ENCODE peak calls at places on chromosomes 1 and 21, in eight cellular contexts. K, Z, C, V, R, B, S and H are unnamed samples.

GRCh38 chr1:212470059-212470458 is 37.3 kb downstream of the NENF start:
- DNase-seq in C (no peak), V (peak), K (peak), Z (peak), R (peak), B (peak), S (no peak), H (no peak)

GRCh38 chr1:44701141-44701573 is 26.6 kb downstream of the ARMH1 start:
- DNase-seq in K (no peak), V (no peak), S (no peak), B (no peak), R (no peak), Z (no peak), C (no peak), H (no peak)

GRCh38 chr1:20733361-20733975 is 965 bp upstream of the SH2D5 start:
- DNase-seq in R (no peak), S (no peak), V (no peak), B (no peak), Z (no peak), C (no peak), K (no peak), H (no peak)

GRCh38 chr1:189103956-189104355 is 1373.7 kb downstream of the BRINP3 start:
- DNase-seq in V (no peak), B (peak), R (no peak), C (no peak), S (no peak), K (no peak), Z (peak), H (no peak)

GRCh38 chr1:215863796-215864195 is 296.7 kb downstream of the KCTD3 start:
- DNase-seq in R (no peak), B (no peak), Z (no peak), K (no peak), C (peak), V (no peak), S (no peak), H (no peak)

GRCh38 chr1:223732993-223733798 is 20.9 kb downstream of the CAPN2 start:
- DNase-seq in S (no peak), K (no peak), V (peak), R (no peak), B (no peak), C (no peak), Z (peak), H (no peak)

GRCh38 chr1:3244539-3245315 is 175.7 kb downstream of the PRDM16 start:
- DNase-seq in Z (no peak), R (no peak), S (no peak), V (no peak), K (no peak), C (no peak), B (no peak), H (no peak)

GRCh38 chr21:30936207-30936606 is 54.8 kb upstream of the KRTAP11-1 start:
- DNase-seq in S (no peak), C (no peak), V (no peak), B (no peak), K (no peak), R (no peak), Z (no peak), H (no peak)

GRCh38 chr1:206445116-206445515 is 25.2 kb upstream of the IKBKE start:
- DNase-seq in C (no peak), R (peak), V (no peak), B (no peak), K (no peak), S (no peak), Z (peak), H (no peak)

GRCh38 chr1:61552630-61553029 is 172.3 kb downstream of the TM2D1 start:
- DNase-seq in V (no peak), R (no peak), S (no peak), B (no peak), Z (no peak), K (no peak), C (no peak), H (no peak)

GRCh38 chr1:88655685-88656299 is 28.3 kb upstream of the PKN2 start:
- DNase-seq in C (peak), V (no peak), K (no peak), S (no peak), B (no peak), R (no peak), Z (peak), H (peak)

GRCh38 chr1:245770191-245770590 is 615.4 kb downstream of the KIF26B start:
- DNase-seq in V (no peak), K (no peak), R (no peak), Z (peak), S (no peak), C (no peak), B (no peak), H (no peak)

GRCh38 chr1:2614145-2614544 is 18.7 kb downstream of the MMEL1 start:
- DNase-seq in R (no peak), V (no peak), B (no peak), K (no peak), C (no peak), Z (no peak), S (no peak), H (no peak)

GRCh38 chr1:2107586-2108212 is 57.5 kb downstream of the PRKCZ start:
- DNase-seq in Z (no peak), V (no peak), S (no peak), B (no peak), C (no peak), K (no peak), R (no peak), H (no peak)

GRCh38 chr21:26116456-26117011 is 54.0 kb downstream of the APP start:
- DNase-seq in C (no peak), K (no peak), S (no peak), Z (peak), V (no peak), B (peak), R (peak), H (no peak)

GRCh38 chr1:220680085-220680687 is 10.0 kb upstream of the C1orf115 start:
- DNase-seq in B (peak), V (no peak), S (no peak), C (peak), R (peak), Z (peak), K (no peak), H (peak)

GRCh38 chr1:246753670-246754535 is 29.7 kb downstream of the SCCPDH start:
- DNase-seq in C (peak), S (peak), Z (peak), V (peak), K (no peak), B (peak), R (peak), H (peak)

GRCh38 chr1:2320760-2321159 is 70.6 kb downstream of the MORN1 start:
- DNase-seq in S (no peak), C (no peak), R (no peak), K (no peak), B (peak), Z (no peak), V (peak), H (no peak)

GRCh38 chr21:25881524-25882376 is 147.0 kb downstream of the GABPA start:
- DNase-seq in S (peak), V (peak), K (peak), C (peak), Z (peak), B (peak), R (peak), H (peak)

GRCh38 chr1:153355445-153356071 is 2.1 kb upstream of the S100A9 start:
- DNase-seq in R (peak), S (peak), K (peak), V (peak), B (peak), C (peak), Z (peak), H (peak)

GRCh38 chr1:181021811-181022434 is 747 bp downstream of the STX6 start:
- DNase-seq in S (peak), Z (peak), K (peak), B (peak), R (no peak), V (peak), C (peak), H (peak)

GRCh38 chr21:45474323-45474950 is 67.8 kb downstream of the SLC19A1 start:
- DNase-seq in V (no peak), S (no peak), B (no peak), K (no peak), R (no peak), Z (no peak), C (no peak), H (no peak)

GRCh38 chr1:182845379-182845778 is 6.2 kb downstream of the DHX9 start:
- DNase-seq in V (no peak), B (no peak), Z (no peak), S (no peak), C (no peak), R (no peak), K (no peak), H (no peak)

GRCh38 chr1:9413877-9414213 is 121.2 kb downstream of the SPSB1 start:
- DNase-seq in Z (peak), R (no peak), C (no peak), K (peak), B (no peak), V (no peak), S (no peak), H (no peak)

GRCh38 chr1:186442651-186443114 is 18.2 kb downstream of the PDC start:
- DNase-seq in R (no peak), B (peak), V (peak), S (no peak), Z (peak), C (peak), K (no peak), H (no peak)

GRCh38 chr1:94709891-94710581 is 110.1 kb upstream of the SLC44A3 start:
- DNase-seq in S (no peak), V (no peak), K (no peak), Z (peak), B (peak), C (no peak), R (no peak), H (no peak)

GRCh38 chr1:24641646-24642151 is 1.4 kb upstream of the SRRM1 start:
- DNase-seq in V (no peak), K (peak), R (no peak), Z (peak), C (peak), B (peak), S (peak), H (peak)

GRCh38 chr1:40344597-40344996 is 27.5 kb upstream of the COL9A2 start:
- DNase-seq in B (peak), C (peak), S (no peak), K (peak), R (peak), V (peak), Z (peak), H (peak)

GRCh38 chr1:8560611-8561544 is 243.0 kb downstream of the SLC45A1 start:
- DNase-seq in S (peak), V (peak), B (peak), Z (peak), K (no peak), C (peak), R (no peak), H (peak)

GRCh38 chr1:247386695-247387094 is 29.3 kb upstream of the NLRP3 start:
- DNase-seq in V (peak), C (peak), K (no peak), B (peak), Z (peak), R (no peak), S (no peak), H (no peak)

GRCh38 chr1:47809301-47810084 is 187.7 kb downstream of the TRABD2B start:
- DNase-seq in S (no peak), C (no peak), R (no peak), B (no peak), K (no peak), V (peak), Z (no peak), H (no peak)

GRCh38 chr1:173420330-173420806 is 56.8 kb upstream of the PRDX6 start:
- DNase-seq in R (peak), K (peak), V (peak), S (peak), C (peak), Z (peak), B (peak), H (no peak)

DNA sequence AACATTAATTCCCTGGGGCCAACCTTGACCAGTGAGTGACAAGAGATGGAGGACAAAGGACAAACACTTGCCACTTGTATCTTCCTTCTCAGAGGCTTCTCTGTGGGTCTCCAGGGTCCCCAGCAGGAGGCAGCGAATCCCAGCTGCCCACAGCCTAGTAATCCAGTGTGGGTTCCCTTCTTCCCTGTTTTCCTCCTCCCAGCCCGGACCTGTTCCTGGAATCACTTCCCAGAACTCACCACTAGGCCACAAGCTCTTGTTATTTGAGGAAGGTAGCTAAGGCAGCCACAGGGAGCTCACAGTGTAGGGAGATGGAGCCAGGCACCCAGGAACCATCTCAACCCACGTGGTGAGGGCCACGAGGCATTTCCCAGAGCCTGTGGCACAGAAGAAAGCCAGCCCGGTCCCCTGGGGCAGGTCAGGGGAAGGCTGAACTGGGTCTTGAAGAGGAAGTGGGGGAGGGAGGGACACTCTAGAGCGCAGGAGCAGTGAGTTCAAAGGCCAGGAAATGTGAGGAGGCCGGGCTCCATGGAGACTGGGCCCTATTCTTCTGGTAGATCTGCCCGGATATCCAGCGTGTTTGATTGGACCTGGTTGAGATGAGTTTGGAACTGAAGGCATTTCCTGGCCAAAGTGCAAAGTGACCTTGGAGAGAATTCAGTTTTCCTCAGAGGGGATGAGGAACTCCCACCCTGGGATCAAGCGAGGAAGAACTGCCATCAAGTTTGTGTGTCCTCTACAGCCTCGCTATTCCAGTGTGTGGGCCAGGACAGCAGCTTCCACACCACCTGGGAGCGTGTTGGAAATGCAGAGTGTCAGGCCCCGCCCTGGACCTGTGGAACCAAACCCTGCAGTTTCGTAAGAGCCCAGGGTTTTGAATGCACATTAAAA is 20.3 kb upstream of the C2CD2 start:
- DNase-seq in Z (peak), V (no peak), B (no peak), S (peak), C (peak), K (no peak), R (no peak), H (peak)
- TF ChIP-seq CTCF in Z (peak), V (peak), B (peak), S (peak), C (no peak), K (peak), R (no peak), H (no peak)

DNA sequence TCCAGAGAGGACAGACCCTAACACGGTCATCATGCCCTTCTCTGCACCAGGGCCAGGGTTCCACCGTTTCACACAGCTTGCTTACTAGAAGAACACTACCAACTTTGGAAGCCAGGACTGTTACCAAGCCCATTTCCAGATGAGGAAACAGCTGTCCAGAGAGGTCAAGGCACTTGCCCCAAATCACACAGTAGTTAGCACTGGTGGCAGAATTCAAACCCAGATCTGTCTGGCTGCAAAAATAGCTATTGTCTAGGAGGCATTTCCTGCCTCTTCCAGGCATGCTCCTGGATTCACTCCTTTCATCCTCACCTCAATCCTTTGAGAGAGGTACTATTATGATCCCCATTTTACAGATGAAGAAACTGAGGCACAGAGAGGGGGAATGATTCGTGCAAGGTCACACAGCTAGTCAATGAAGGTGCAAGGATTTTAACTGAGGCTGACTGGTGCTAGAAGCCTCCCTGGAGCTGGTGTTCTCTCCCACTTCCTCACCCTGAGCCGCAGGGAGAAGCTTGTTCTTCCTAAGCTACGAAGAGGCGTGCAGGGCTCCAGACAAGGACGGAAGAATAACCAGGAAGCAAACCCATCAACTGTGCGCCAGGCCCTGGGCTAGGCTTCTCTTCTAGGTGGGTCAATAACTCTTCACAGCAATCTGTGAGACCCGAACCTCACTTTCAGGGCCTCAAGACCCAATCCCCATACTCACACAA is 558 bp upstream of the LAPTM5 start:
- DNase-seq in S (no peak), V (no peak), B (no peak), Z (no peak), C (no peak), K (no peak), R (no peak), H (no peak)
- TF ChIP-seq CTCF in S (no peak), V (no peak), B (no peak), Z (no peak), C (no peak), K (no peak), R (no peak), H (no peak)

GRCh38 chr1:13570924-13571323 is 12.7 kb upstream of the PDPN start:
- DNase-seq in V (no peak), Z (no peak), S (peak), B (no peak), R (no peak), C (no peak), K (no peak), H (no peak)
- TF ChIP-seq CTCF in V (no peak), Z (no peak), S (peak), B (peak), R (peak), C (peak), K (peak), H (peak)

GRCh38 chr21:34360488-34361241 is 3.1 kb upstream of the KCNE2 start:
- DNase-seq in S (no peak), Z (no peak), C (no peak), R (no peak), B (no peak), K (no peak), V (no peak), H (no peak)
- TF ChIP-seq CTCF in S (no peak), Z (no peak), C (no peak), R (no peak), B (no peak), K (no peak), V (no peak), H (no peak)

GRCh38 chr1:7493711-7494110 is 277.4 kb upstream of the VAMP3 start:
- DNase-seq in K (no peak), B (no peak), S (no peak), C (no peak), Z (no peak), R (no peak), V (no peak), H (no peak)

GRCh38 chr1:7491818-7492173 is 279.3 kb upstream of the VAMP3 start:
- DNase-seq in C (no peak), K (no peak), V (no peak), Z (no peak), S (no peak), B (no peak), R (no peak), H (no peak)

GRCh38 chr1:7489586-7489985 is 281.5 kb upstream of the VAMP3 start:
- DNase-seq in C (no peak), V (no peak), K (no peak), Z (no peak), R (no peak), B (no peak), S (no peak), H (no peak)

GRCh38 chr1:7490576-7490975 is 280.5 kb upstream of the VAMP3 start:
- DNase-seq in B (no peak), C (no peak), Z (no peak), K (no peak), V (no peak), S (no peak), R (no peak), H (no peak)

DNA sequence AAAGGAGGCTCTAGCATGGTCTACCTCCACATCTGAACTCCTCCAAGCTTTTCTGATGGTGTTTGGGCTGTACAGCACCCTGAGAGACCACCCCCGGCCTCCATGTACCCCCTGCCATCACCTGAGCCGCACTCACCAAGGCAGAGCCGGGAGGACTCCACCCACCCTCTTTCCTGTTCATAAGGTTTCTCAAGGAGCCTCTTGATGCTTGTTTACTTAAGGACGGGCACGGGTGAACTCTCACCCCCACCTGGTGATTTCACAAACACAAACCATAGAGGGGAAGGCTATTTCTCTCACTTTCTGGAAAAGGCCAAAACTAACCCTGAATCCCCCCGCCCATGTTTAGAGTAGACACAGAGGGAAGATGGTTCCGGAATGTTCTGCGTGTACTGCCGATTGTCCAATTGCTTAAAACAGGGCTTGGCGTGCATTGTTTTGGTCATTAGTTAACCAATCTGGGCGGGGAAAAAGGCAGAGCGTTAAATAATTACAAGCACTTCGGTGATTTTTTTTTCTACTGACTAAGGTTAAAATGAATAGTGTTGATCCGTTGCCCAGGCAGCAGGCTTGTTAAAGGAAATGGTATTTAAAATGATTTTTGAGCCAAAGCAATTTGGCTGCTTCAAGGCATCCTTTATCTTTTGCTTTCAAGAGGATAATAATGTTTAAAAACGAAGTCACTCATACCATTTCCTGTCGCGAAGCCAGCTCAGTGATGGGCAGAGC is 279.8 kb upstream of the VAMP3 start:
- DNase-seq in K (no peak), Z (peak), V (no peak), C (no peak), S (no peak), R (peak), B (no peak), H (no peak)
- TF ChIP-seq CTCF in K (no peak), Z (no peak), V (no peak), C (no peak), S (no peak), R (no peak), B (no peak), H (no peak)

DNA sequence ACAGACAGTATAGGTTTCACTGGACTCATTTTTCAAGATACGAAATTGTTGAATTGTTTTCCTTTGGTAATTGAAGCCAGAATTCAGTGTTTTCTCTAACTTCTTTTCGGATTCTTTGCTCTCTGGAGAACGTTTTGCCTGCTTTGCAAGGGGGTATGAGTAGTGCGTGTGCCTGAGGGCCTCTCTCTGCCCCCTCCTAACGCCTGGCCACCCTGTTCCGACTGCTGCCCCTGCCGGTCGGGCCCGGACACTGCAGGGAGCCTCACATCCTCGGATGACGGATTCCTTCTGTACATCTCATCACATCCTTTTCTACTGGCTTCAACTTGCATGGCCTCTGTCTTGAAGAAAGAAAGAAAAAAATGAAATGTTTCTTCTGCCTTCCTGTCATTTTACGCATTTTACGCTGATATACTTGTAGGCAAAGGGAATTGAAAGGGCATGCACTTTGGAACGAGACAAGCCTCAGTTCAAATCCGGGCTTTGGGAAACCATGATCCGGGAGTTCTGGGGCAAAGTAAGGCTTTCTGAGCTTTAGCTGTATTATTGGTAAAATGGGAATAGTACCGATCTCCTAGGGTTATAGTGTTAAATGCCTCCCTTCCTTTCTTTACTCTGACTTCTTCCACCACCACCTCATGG is 65.1 kb downstream of the DISC1 start:
- DNase-seq in Z (peak), C (no peak), K (no peak), R (peak), V (peak), B (peak), S (no peak), H (no peak)
- TF ChIP-seq CTCF in Z (peak), C (no peak), K (peak), R (peak), V (peak), B (peak), S (no peak), H (no peak)